ENCODE peak calls at places on chromosomes 13 and 19, in five cellular contexts. T is colonic mucosa, L is fibroblast of lung, X is GM23248, A is endothelial cell of umbilical vein. W is an unnamed sample.

GRCh38 chr13:113499936-113500335 is 9.4 kb upstream of the DCUN1D2 start:
- DNase-seq in L (peak; percentile 73), T (no peak), A (no peak), X (peak; percentile 69), W (no peak)

GRCh38 chr19:44649578-44650145 is 6.0 kb downstream of the PVR start:
- DNase-seq in T (no peak), X (no peak), A (no peak), L (no peak), W (no peak)

GRCh38 chr19:7870571-7871279 is 3.5 kb downstream of the PRR36 start:
- DNase-seq in X (peak; percentile 55), A (peak; percentile 33), T (peak; percentile 79), L (peak; percentile 27), W (peak; percentile 92)

GRCh38 chr19:23709347-23709746 is 22.3 kb upstream of the ZNF675 start:
- DNase-seq in X (no peak), A (no peak), T (no peak), L (no peak), W (no peak)

GRCh38 chr13:39047560-39047959 is 9.3 kb downstream of the NHLRC3 start:
- DNase-seq in T (no peak), L (no peak), A (no peak), X (no peak), W (peak; percentile 80)

GRCh38 chr19:16257509-16258002 is 59.8 kb downstream of the AP1M1 start:
- DNase-seq in L (no peak), X (no peak), A (no peak), T (no peak), W (no peak)

GRCh38 chr13:50584856-50585580 is 258.5 kb downstream of the DLEU7 start:
- DNase-seq in L (no peak), X (no peak), A (no peak), T (no peak), W (no peak)

GRCh38 chr13:46150134-46150693 is 31.8 kb downstream of the LCP1 start:
- DNase-seq in A (no peak), T (no peak), L (no peak), X (no peak), W (no peak)

GRCh38 chr13:65336106-65336603 is 1894.0 kb downstream of the PCDH9 start:
- DNase-seq in L (no peak), X (no peak), T (no peak), A (no peak), W (no peak)

GRCh38 chr13:98365291-98365690 is 188.2 kb upstream of the RNF113B start:
- DNase-seq in A (no peak), X (no peak), T (no peak), L (no peak), W (no peak)

GRCh38 chr13:68170961-68171360 is 940.8 kb upstream of the PCDH9 start:
- DNase-seq in T (no peak), L (no peak), A (no peak), X (no peak), W (no peak)

GRCh38 chr19:51572415-51572814 is 1.3 kb downstream of the ZNF175 start:
- DNase-seq in L (no peak), X (peak; percentile 35), T (no peak), A (peak; percentile 49), W (no peak)

GRCh38 chr13:110350509-110350908 is 43.4 kb downstream of the COL4A2 start:
- DNase-seq in L (no peak), X (no peak), T (no peak), A (no peak), W (no peak)

GRCh38 chr19:7662657-7663056 is 6.2 kb upstream of the RETN start:
- DNase-seq in A (no peak), X (no peak), T (no peak), L (no peak), W (no peak)

GRCh38 chr19:10820173-10820572 is 15.8 kb downstream of the TMED1 start:
- DNase-seq in A (no peak), T (no peak), L (no peak), X (peak; percentile 31), W (peak; percentile 63)

GRCh38 chr13:34942732-34943674 is 933 bp downstream of the NBEA start:
- DNase-seq in X (peak; percentile 36), L (no peak), A (peak; percentile 19), T (peak; percentile 27), W (peak; percentile 87)

GRCh38 chr19:27972291-27973040 is 1240.5 kb downstream of the UQCRFS1 start:
- DNase-seq in T (no peak), X (peak; percentile 68), L (peak; percentile 90), A (no peak), W (no peak)

GRCh38 chr13:37481005-37481857 is 117.3 kb downstream of the POSTN start:
- DNase-seq in L (peak; percentile 99), X (peak; percentile 50), T (no peak), A (no peak), W (no peak)

GRCh38 chr13:101795025-101795424 is 342.6 kb downstream of the ITGBL1 start:
- DNase-seq in L (no peak), A (no peak), T (no peak), X (no peak), W (no peak)

GRCh38 chr13:46386996-46387851 is at the start of gene RUBCNL:
- DNase-seq in A (no peak), T (peak; percentile 81), X (peak; percentile 62), L (peak; percentile 30), W (peak; percentile 85)

GRCh38 chr13:99758465-99759162 is 213.0 kb downstream of the ZIC5 start:
- DNase-seq in X (no peak), T (no peak), A (no peak), L (no peak), W (no peak)

GRCh38 chr19:8324186-8325050 is 3.1 kb downstream of the RPS28 start:
- DNase-seq in L (no peak), X (no peak), T (no peak), A (no peak), W (peak; percentile 79)

GRCh38 chr19:3658004-3658822 is 31.6 kb upstream of the CACTIN start:
- DNase-seq in L (no peak), T (no peak), X (no peak), A (no peak), W (no peak)

DNA sequence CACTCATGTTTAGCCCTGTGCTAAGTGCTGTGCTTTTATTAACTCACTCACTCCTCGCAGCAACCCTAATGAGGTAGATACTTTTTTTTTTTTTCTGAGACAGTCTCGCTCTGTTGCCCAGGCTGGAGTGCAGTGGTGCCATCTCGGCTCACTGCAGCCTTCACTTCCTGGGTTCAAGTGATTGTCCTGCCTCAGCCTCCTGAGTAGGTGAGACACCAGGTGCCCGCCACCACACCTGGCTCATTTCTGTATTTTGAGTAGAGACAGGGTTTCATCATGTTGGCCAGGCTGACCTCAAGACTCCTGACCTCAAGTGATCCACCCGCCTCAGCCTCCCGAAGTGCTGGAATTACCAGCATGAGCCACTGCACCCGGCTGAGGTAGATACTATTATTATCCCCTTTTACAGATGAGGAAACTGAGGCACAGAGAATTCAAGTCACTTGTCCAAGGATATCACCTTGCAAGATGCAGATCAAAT is 2.5 kb downstream of the ITPKC start:
- DNase-seq in L (no peak), T (no peak), A (no peak), X (peak; percentile 12), W (no peak)
- H3K27ac ChIP-seq in L (peak overlapping the region; percentile 98), T (peak overlapping the region; percentile 78), A (peak overlapping the region; percentile 94), X (peak overlapping the region; percentile 100), W (no peak overlapping the region)

GRCh38 chr19:13103585-13103923 is 896 bp upstream of the LYL1 start:
- DNase-seq in A (peak; percentile 29), X (no peak), T (no peak), L (no peak), W (no peak)

GRCh38 chr19:13102416-13102665 is 317 bp downstream of the LYL1 start:
- DNase-seq in T (no peak), A (no peak), L (no peak), X (peak; percentile 73), W (no peak)

GRCh38 chr19:13101590-13102415 is 855 bp downstream of the LYL1 start:
- DNase-seq in X (no peak), L (no peak), A (no peak), T (no peak), W (no peak)

GRCh38 chr19:13103961-13104847 is 1.5 kb upstream of the LYL1 start:
- DNase-seq in L (no peak), T (peak; percentile 62), A (peak; percentile 94), X (peak; percentile 52), W (peak; percentile 87)

GRCh38 chr19:13102666-13103584 is at the start of gene LYL1:
- DNase-seq in T (peak; percentile 75), A (peak; percentile 98), X (no peak), L (peak; percentile 39), W (peak; percentile 90)
- H3K9ac ChIP-seq in T (peak within 1 kb of the TSS; percentile 76), A (peak within 1 kb of the TSS; percentile 96), X (peak within 1 kb of the TSS; percentile 50), L (peak within 1 kb of the TSS; percentile 26), W (no peak within 1 kb of the TSS)

GRCh38 chr13:57725480-57725879 is 93.9 kb downstream of the PCDH17 start:
- DNase-seq in T (no peak), A (no peak), X (no peak), L (no peak), W (no peak)

DNA sequence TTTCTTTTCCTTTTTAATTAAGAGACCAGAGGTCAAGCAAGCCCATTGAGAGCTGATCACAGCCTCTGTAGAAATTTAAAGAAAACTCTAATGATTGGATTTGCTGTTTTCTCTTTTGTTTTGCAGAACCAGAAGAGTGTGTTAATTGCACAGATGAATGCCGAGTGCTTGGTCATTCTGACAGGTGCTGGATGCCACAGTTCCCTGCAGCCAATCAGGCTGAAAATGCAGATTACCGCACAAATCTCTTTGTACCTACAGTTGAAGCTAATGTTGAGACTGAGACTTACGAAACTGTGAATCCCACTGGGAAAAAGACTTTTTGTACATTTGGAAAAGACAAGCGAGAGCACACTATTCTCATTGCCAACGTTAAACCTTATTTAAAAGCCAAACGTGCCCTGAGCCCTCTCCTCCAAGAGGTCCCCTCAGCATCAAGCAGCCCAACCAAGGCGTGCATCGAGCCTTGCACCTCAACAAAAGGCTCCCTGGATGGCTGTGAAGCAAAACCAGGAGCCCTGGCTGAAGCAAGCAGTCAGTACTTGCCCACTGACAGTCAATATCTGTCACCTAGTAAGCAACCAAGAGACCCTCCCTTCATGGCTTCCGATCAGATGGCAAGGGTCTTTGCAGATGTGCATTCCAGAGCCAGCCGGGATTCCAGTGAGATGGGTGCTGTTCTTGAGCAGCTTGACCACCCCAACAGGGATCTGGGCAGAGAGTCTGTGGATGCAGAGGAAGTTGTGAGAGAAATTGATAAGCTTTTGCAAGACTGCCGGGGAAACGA is 93.1 kb downstream of the PCDH17 start:
- DNase-seq in T (no peak), L (no peak), A (no peak), X (no peak), W (peak; percentile 58)
- H3K27ac ChIP-seq in T (no peak overlapping the region), L (no peak overlapping the region), A (no peak overlapping the region), X (no peak overlapping the region), W (no peak overlapping the region)

DNA sequence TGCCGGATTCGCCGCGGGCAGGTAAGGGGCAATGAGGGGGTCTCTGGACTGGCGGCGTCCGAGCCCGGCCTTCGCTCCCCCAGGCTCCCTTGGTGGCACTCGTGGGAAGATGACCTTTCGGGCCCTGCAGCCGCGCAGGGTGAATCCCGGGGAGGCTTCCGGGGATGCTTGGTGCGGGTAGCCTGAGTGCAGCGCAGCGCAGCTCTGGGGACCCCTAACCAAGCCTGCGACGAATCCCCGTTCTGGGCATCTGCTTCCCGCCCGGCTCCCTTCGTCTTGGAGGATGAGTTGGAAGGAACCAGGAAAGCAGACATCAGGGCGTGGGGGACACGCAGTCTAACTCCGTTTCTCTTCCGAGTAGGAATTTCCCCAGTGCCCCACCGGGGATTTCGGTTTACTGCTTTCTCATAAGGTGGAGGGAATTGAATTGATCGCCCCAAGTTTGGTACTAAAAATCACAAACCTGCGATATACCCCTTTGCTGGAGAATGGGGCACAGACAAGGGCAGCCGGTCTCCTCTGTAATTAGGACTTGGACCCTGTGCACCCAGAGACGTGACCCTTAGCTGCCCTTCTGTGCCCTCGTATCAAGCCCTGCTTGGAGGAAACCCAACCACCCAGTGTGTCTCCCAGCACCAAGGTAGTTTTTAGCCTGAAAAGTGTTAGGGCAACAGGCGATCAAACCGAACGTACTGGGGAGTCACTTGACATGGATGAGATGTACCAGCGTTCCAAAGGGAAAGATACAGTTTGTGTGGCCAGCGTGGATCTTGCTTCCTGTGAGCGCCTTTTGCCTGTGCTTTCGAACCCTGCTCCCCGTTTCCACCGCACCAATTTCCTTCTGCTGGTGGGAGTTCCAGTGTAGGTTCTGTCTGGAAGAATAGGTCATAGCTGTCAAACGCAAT is 1.0 kb downstream of the GPC5 start:
- DNase-seq in T (no peak), X (no peak), A (no peak), L (no peak), W (no peak)
- H3K9ac ChIP-seq in T (no peak overlapping the region), X (no peak overlapping the region), A (no peak overlapping the region), L (no peak overlapping the region), W (no peak overlapping the region)